ENCODE peak calls at places on chromosomes 12 and 14, in five cellular contexts. S, A, X, N and T are unnamed samples.

GRCh38 chr12:25830456-25830855 is 128.0 kb upstream of the RASSF8 start:
- DNase-seq in N (no peak), A (no peak), S (no peak), X (no peak), T (no peak)

GRCh38 chr12:76555226-76555767 is 4.3 kb downstream of the OSBPL8 start:
- DNase-seq in N (no peak), A (no peak), X (no peak), S (no peak), T (peak)

GRCh38 chr12:123003257-123003656 is 22.8 kb downstream of the ARL6IP4 start:
- DNase-seq in S (no peak), A (no peak), N (no peak), X (no peak), T (no peak)

GRCh38 chr14:77022219-77022852 is 6.2 kb downstream of the IRF2BPL start:
- DNase-seq in A (no peak), S (no peak), X (no peak), N (no peak), T (no peak)

GRCh38 chr12:100959481-100959880 is 164.9 kb downstream of the ANO4 start:
- DNase-seq in N (no peak), S (peak), A (no peak), X (no peak), T (no peak)

GRCh38 chr12:120474092-120474960 is 4.8 kb upstream of the SRSF9 start:
- DNase-seq in A (no peak), N (no peak), X (no peak), S (peak), T (peak)

GRCh38 chr14:39581474-39581873 is 149.2 kb upstream of the FBXO33 start:
- DNase-seq in S (no peak), A (no peak), X (no peak), N (no peak), T (no peak)

GRCh38 chr14:54487771-54488170 is 1.0 kb downstream of the GMFB start:
- DNase-seq in N (no peak), A (no peak), S (no peak), X (peak), T (peak)

GRCh38 chr12:116160196-116160595 is 117.3 kb downstream of the MED13L start:
- DNase-seq in A (no peak), S (peak), N (no peak), X (no peak), T (no peak)

GRCh38 chr12:116123511-116124258 is 153.8 kb downstream of the MED13L start:
- DNase-seq in N (no peak), X (peak), A (no peak), S (peak), T (peak)

GRCh38 chr12:69657376-69658137 is 41.5 kb downstream of the BEST3 start:
- DNase-seq in A (peak), N (no peak), X (peak), S (peak), T (no peak)

GRCh38 chr12:96988919-96989318 is 81.9 kb downstream of the NEDD1 start:
- DNase-seq in N (no peak), S (peak), A (no peak), X (no peak), T (no peak)

GRCh38 chr12:3106564-3106963 is 29.4 kb downstream of the TSPAN9 start:
- DNase-seq in A (no peak), N (no peak), S (no peak), X (no peak), T (no peak)

GRCh38 chr14:74950795-74951442 is 4.5 kb downstream of the PGF start:
- DNase-seq in X (peak), A (peak), S (no peak), N (no peak), T (no peak)

GRCh38 chr14:57982802-57983201 is 116.9 kb upstream of the SLC35F4 start:
- DNase-seq in S (no peak), N (no peak), A (no peak), X (no peak), T (no peak)

GRCh38 chr14:35088514-35088913 is 33.3 kb downstream of the PPP2R3C start:
- DNase-seq in A (no peak), X (no peak), S (no peak), N (no peak), T (peak)

GRCh38 chr14:92692822-92693226 is 55.6 kb downstream of the LGMN start:
- DNase-seq in N (no peak), A (no peak), X (no peak), S (no peak), T (peak)

GRCh38 chr12:113214938-113215400 is 6.3 kb upstream of the TPCN1 start:
- DNase-seq in A (peak), N (peak), S (no peak), X (no peak), T (peak)

GRCh38 chr12:42716521-42716920 is 127.0 kb upstream of the PRICKLE1 start:
- DNase-seq in S (no peak), A (no peak), N (no peak), X (no peak), T (no peak)

GRCh38 chr12:93773122-93773871 is 96.1 kb downstream of the CRADD start:
- DNase-seq in X (no peak), A (no peak), N (no peak), S (peak), T (no peak)

GRCh38 chr14:102924632-102925588 is 2.4 kb downstream of the AMN start:
- DNase-seq in N (no peak), S (peak), A (no peak), X (no peak), T (no peak)

GRCh38 chr12:27185234-27186045 is 58.6 kb upstream of the STK38L start:
- DNase-seq in X (no peak), S (no peak), A (no peak), N (peak), T (no peak)

GRCh38 chr12:47316609-47317049 is 236.9 kb upstream of the AMIGO2 start:
- DNase-seq in X (no peak), A (no peak), S (peak), N (no peak), T (no peak)

GRCh38 chr12:14066021-14066420 is 84.6 kb upstream of the GRIN2B start:
- DNase-seq in X (no peak), S (no peak), A (no peak), N (no peak), T (no peak)

GRCh38 chr14:28102814-28103213 is 663.8 kb upstream of the FOXG1 start:
- DNase-seq in S (no peak), X (no peak), N (no peak), A (no peak), T (no peak)

GRCh38 chr14:105389534-105389933 is 8.8 kb upstream of the TEX22 start:
- DNase-seq in A (no peak), N (no peak), S (no peak), X (no peak), T (no peak)

GRCh38 chr12:74349925-74350324 is 187.7 kb upstream of the ATXN7L3B start:
- DNase-seq in X (no peak), N (no peak), S (no peak), A (no peak), T (no peak)

GRCh38 chr12:96497800-96498199 is 8.4 kb downstream of the CFAP54 start:
- DNase-seq in S (no peak), X (no peak), N (no peak), A (no peak), T (no peak)

GRCh38 chr12:107734139-107734538 is 26.8 kb downstream of the PRDM4 start:
- DNase-seq in S (no peak), N (no peak), A (no peak), X (no peak), T (no peak)

GRCh38 chr12:107567871-107568619 is 117.6 kb upstream of the PWP1 start:
- DNase-seq in X (no peak), A (no peak), S (no peak), N (no peak), T (no peak)

GRCh38 chr14:52086755-52087154 is 17.9 kb upstream of the NID2 start:
- DNase-seq in N (no peak), A (no peak), X (no peak), S (no peak), T (no peak)

GRCh38 chr12:114664661-114665320 is 19.2 kb downstream of the TBX3 start:
- DNase-seq in A (no peak), N (no peak), X (no peak), S (no peak), T (no peak)

GRCh38 chr12:94073441-94074051 is 74.8 kb upstream of the PLXNC1 start:
- DNase-seq in X (no peak), S (no peak), N (no peak), A (no peak), T (no peak)

GRCh38 chr14:101736585-101736984 is 24.9 kb upstream of the PPP2R5C start:
- DNase-seq in A (no peak), N (no peak), X (no peak), S (no peak), T (no peak)

GRCh38 chr12:90515199-90516175 is 439.5 kb downstream of the CCER1 start:
- DNase-seq in A (no peak), X (no peak), S (no peak), N (peak), T (no peak)

GRCh38 chr12:47033081-47033480 is 46.3 kb upstream of the PCED1B start:
- DNase-seq in X (no peak), N (no peak), A (no peak), S (no peak), T (no peak)

GRCh38 chr12:28708918-28709371 is 440.1 kb upstream of the FAR2 start:
- DNase-seq in N (no peak), S (no peak), A (no peak), X (no peak), T (no peak)

GRCh38 chr12:43336962-43337555 is 214.9 kb downstream of the ADAMTS20 start:
- DNase-seq in N (no peak), A (no peak), S (peak), X (no peak), T (peak)

GRCh38 chr12:998020-998874 is 7.2 kb downstream of the ERC1 start:
- DNase-seq in A (peak), S (no peak), N (no peak), X (no peak), T (no peak)

GRCh38 chr14:33676135-33676566 is 274.7 kb downstream of the EGLN3 start:
- DNase-seq in S (peak), X (peak), A (peak), N (no peak), T (peak)
- TF ChIP-seq FOXM1 in S (no peak), X (no peak), A (no peak), N (no peak), T (no peak)

GRCh38 chr12:106522708-106523107 is 60.1 kb upstream of the RFX4 start:
- DNase-seq in S (peak), X (no peak), A (no peak), N (no peak), T (no peak)

GRCh38 chr12:106521901-106522300 is 60.9 kb upstream of the RFX4 start:
- DNase-seq in A (no peak), N (no peak), S (no peak), X (no peak), T (no peak)

DNA sequence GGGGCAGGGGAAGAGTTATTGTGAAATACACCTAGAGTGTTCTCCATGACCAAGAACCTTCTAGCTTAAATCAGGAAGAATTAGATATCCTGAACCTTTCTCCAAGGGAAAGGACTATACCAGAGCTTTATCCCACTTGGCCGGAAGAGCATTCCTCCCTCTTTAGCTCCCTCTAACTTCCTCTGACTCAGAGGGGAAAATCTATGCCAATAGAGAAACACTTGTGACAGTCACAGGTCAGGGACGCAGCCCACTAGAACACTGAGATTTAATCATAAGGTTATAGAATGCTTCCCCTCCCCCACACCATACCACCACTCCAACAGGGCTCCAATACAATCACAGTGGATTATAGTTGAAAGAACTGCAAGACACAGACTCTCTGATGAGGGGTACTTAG is 55.4 kb upstream of the RFX4 start:
- DNase-seq in N (no peak), S (no peak), A (no peak), X (no peak), T (no peak)
- TF ChIP-seq FOXM1 in N (no peak), S (no peak), A (no peak), X (no peak), T (no peak)

DNA sequence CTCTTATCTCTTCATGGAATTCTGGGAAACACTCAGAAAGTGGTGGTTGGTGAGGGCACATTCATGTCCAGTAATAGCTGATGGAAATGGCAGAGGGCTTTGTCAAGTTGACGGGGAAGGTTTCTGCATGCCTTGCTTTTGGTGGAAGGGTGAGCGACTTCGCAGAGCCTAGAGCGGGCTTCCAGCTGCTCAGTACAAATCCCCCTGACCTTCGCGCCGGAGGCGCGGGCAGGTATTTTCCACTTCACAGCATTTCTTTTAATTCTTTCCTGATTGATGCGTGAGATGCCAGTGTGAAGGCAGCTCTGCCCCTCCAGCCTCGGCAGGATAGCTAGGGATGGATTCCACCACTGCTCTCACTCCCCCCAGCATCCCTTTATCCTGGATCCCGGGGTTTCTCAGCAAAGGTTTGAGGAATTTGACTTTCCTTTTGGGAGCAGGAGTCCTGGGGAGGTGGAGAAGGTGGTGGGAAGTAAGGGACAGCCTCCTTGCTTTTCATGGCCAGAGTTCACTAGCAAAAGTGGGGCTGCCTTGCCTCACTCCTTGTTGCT is 198.4 kb downstream of the CHST11 start:
- DNase-seq in S (no peak), N (no peak), X (no peak), A (no peak), T (no peak)
- TF ChIP-seq FOXM1 in S (no peak), N (no peak), X (no peak), A (no peak), T (no peak)

GRCh38 chr14:33756833-33757232 is 194.0 kb downstream of the EGLN3 start:
- DNase-seq in N (no peak), X (no peak), S (no peak), A (no peak), T (no peak)

GRCh38 chr14:33755358-33755757 is 195.5 kb downstream of the EGLN3 start:
- DNase-seq in X (no peak), S (no peak), A (no peak), N (no peak), T (no peak)

GRCh38 chr14:33758545-33758944 is 192.3 kb downstream of the EGLN3 start:
- DNase-seq in S (no peak), N (no peak), A (no peak), X (no peak), T (no peak)

DNA sequence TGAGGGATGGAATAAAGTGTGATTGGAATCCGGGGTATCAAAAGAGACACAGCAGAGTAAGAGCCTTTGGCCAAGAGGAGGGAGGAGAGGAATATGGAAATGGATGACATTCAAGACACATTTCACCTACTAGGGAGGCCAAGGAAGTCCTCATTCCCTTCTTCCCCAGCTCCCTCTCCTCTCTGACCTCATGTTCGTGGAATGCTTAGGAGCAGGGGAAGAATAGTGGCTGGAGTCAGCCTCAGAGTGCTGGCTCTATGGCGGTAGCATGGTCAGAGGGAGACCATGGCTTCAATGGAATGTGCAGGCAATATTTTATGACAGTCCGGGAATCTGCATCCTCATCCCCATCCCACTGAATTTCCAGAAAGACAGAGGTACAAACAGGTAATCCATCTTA is 196.6 kb downstream of the EGLN3 start:
- DNase-seq in A (no peak), S (no peak), N (no peak), X (no peak), T (no peak)
- TF ChIP-seq FOXM1 in A (no peak), S (no peak), N (no peak), X (no peak), T (no peak)

GRCh38 chr14:22163051-22163450 is 426.0 kb downstream of the DAD1 start:
- DNase-seq in X (no peak), S (no peak), N (no peak), A (peak), T (no peak)

GRCh38 chr14:22158560-22158959 is 430.5 kb downstream of the DAD1 start:
- DNase-seq in X (no peak), S (no peak), A (no peak), N (no peak), T (no peak)

GRCh38 chr14:22159968-22160367 is 429.1 kb downstream of the DAD1 start:
- DNase-seq in X (no peak), N (no peak), A (no peak), S (no peak), T (no peak)

GRCh38 chr14:22155582-22155981 is 433.4 kb downstream of the DAD1 start:
- DNase-seq in S (no peak), X (no peak), A (no peak), N (no peak), T (no peak)

DNA sequence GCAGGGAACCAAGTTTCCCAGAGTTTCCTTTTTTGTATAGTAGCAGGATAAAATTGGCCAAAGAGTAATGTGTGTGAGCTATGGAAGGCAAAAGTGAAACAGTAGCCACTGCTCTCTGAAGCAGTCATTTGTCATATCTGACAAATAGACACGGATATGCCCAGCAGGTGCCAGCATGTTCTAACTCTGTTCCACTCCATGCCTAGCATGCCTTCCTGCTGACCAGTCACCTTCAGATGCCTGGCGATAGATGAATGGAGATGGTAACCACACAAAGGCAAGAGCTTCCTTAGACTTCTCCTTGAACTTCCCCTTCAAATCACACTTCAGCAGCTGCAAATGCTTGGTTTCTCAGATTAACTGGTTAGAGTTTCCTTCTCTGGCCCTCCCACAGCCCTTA is 430.0 kb downstream of the DAD1 start:
- DNase-seq in N (no peak), A (no peak), S (no peak), X (no peak), T (no peak)
- TF ChIP-seq FOXM1 in N (no peak), A (no peak), S (no peak), X (no peak), T (no peak)

GRCh38 chr14:53265025-53265424 is 111.9 kb upstream of the DDHD1 start:
- DNase-seq in N (no peak), X (no peak), A (no peak), S (no peak), T (no peak)

GRCh38 chr14:53260928-53261327 is 107.8 kb upstream of the DDHD1 start:
- DNase-seq in S (no peak), A (no peak), X (no peak), N (no peak), T (no peak)

DNA sequence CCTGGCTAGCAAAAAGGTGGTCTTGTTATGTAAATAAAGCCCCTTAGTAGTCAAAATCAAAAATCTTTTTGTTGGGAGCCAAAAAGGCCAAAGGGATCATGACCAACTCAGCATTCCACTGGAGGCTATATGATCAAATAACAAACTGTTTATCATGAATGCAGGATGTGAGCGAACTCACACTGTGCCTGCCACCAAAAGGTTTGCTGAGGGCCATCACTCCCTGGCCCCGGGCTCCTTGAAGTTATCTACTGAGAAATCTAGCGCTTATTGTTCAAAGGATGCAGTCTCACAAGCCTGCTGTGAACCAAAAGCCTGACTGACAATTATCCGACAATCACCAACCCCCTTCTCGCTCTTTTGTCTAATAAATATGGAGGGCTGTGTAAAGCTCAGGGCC is 107.2 kb upstream of the DDHD1 start:
- DNase-seq in A (no peak), N (no peak), S (no peak), X (no peak), T (no peak)
- TF ChIP-seq FOXM1 in A (no peak), N (no peak), S (no peak), X (no peak), T (no peak)

DNA sequence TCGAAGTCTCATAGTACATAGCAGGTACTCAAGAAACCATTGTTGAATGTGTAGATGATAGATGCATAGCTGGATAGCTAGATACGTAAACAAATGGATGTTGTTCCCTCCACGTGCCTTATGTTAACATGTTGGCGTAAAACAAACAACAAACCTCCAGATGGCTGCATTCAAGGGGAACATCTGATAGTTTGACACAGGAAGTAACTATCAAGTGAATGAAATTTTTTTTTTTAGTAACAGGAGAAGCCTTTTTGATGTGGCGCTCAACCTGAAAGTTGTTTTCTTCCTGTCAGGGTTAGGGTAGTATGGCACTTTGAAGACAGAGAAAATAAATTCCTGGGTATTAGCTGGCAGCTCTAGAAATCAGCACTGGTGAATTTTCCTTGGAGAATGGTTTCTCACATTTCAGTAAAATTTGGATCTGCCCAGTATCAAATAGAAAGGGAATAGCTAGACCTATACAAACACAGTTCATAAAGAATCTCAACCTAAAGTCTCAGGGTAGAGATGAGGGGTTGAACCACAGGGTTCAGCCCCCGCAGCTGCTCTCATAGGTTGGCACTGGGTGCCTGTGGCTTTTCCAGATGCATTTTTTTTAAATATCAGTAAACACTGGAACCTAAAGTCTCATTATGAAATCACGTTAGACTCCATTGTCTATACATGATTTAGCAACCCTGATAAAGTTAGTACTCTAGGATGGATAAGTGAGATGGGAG is 18.8 kb upstream of the RAP1B start:
- DNase-seq in S (no peak), X (no peak), A (no peak), N (peak), T (no peak)
- TF ChIP-seq FOXM1 in S (no peak), X (no peak), A (no peak), N (peak), T (no peak)

GRCh38 chr12:80241576-80242273 is 142.4 kb downstream of the OTOGL start:
- DNase-seq in A (no peak), N (no peak), X (no peak), S (no peak), T (no peak)
- TF ChIP-seq FOXM1 in A (no peak), N (no peak), X (no peak), S (no peak), T (no peak)